ENCODE peak calls at places on chromosomes 2 and 18, in five cellular contexts. G is glutamatergic neuron, M is dorsolateral prefrontal cortex, S is neural progenitor cell, C is AG09309. H is an unnamed sample.

GRCh38 chr2:65031341-65032015 is 24.7 kb upstream of the CEP68 start:
- DNase-seq in G (no peak), M (no peak), S (peak), C (no peak), H (no peak)

GRCh38 chr2:118442949-118443348 is 354.7 kb downstream of the INSIG2 start:
- DNase-seq in G (no peak), M (no peak), S (no peak), C (no peak), H (no peak)

GRCh38 chr2:4091013-4091412 is 387.6 kb downstream of the DCDC2C start:
- DNase-seq in G (no peak), M (no peak), S (peak), C (no peak), H (no peak)

GRCh38 chr2:145012214-145012670 is 492.3 kb upstream of the ZEB2 start:
- DNase-seq in G (no peak), M (no peak), S (peak), C (no peak), H (no peak)

GRCh38 chr2:18123211-18123570 is 244.7 kb downstream of the KCNS3 start:
- DNase-seq in G (no peak), M (no peak), S (no peak), C (no peak), H (no peak)

GRCh38 chr2:184562532-184562931 is 35.8 kb upstream of the ZNF804A start:
- DNase-seq in G (no peak), M (no peak), S (no peak), C (no peak), H (no peak)

GRCh38 chr2:20917724-20918572 is 95.0 kb upstream of the LDAH start:
- DNase-seq in G (no peak), M (no peak), S (peak), C (no peak), H (no peak)

GRCh38 chr2:151261240-151261976 is at the start of gene RBM43:
- DNase-seq in G (peak), M (peak), S (peak), C (peak), H (peak)

GRCh38 chr2:88735853-88736252 is 44.4 kb downstream of the RPIA start:
- DNase-seq in G (no peak), M (no peak), S (no peak), C (no peak), H (no peak)

GRCh38 chr18:4107049-4107459 is 348.1 kb downstream of the DLGAP1 start:
- DNase-seq in G (no peak), M (no peak), S (peak), C (no peak), H (no peak)

GRCh38 chr18:4101009-4101408 is 354.1 kb downstream of the DLGAP1 start:
- DNase-seq in G (no peak), M (no peak), S (no peak), C (no peak), H (no peak)

GRCh38 chr18:4108016-4108415 is 347.1 kb downstream of the DLGAP1 start:
- DNase-seq in G (no peak), M (no peak), S (no peak), C (no peak), H (no peak)

DNA sequence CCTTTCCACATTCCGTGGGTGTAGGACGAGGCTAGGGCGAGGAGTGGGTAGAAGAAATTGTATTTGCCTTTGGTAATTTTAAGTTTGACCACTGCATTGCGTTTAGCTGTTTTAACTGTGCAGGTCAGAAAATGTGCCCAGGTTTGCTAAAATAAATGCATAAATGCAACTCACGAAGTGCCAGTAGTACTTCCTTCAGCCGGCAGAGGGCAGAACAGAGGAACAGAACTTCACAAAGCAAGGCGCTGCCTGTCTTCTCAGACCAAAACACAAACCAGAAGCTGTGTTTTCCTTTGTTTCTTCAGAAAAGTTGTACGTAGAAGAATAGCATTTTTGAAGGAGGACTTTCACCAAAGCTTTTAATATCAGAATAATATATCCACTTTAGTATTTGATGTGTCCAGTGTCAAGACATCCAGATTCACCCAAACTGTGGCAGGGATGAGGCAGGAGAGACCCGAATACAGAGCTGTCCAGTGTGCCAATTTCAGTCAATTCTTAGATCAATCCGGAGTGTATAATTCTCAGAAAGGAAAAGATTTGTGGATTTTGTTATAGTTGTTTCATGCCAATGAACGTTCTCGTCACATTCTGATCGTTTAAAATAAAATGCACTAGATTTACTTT is 348.6 kb downstream of the DLGAP1 start:
- DNase-seq in G (peak), M (peak), S (peak), C (peak), H (no peak)
- TF ChIP-seq CTCF in G (peak), M (peak), S (peak), C (peak), H (peak)

DNA sequence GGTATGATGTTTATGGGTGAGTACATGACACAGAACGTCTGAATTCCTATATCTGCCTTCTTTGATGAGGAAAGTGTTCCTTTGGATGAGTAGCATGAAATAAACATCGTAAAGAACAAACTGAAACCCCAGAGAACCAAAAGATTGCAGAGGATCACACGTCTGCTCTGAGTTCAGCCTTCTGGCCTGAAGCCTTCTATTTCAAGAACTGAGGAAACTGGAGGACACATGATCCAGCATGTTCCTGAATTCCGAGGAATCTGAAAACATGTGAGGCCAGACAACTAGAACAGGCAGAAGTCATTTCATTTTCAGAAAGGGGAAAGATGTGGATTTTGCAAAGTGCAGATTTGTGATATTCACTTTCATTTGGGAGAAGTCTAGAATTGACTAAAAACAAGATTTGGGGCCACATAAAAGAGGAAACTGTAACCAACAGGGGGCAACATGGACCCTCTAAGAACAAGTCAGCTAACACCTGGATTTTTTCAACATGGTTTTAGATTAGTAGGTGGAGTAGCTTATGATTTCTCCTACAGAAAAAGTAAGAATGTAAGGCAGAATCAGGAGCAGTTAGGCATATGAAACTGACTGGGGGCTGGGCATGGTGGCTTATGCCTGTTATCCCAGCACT is 8.3 kb downstream of the SULT6B1 start:
- DNase-seq in G (no peak), M (no peak), S (no peak), C (no peak), H (no peak)
- TF ChIP-seq CTCF in G (no peak), M (no peak), S (peak), C (peak), H (peak)

GRCh38 chr18:70430501-70431173 is 141.8 kb downstream of the SOCS6 start:
- DNase-seq in G (no peak), M (no peak), S (no peak), C (no peak), H (no peak)

GRCh38 chr18:70431203-70431624 is 142.4 kb downstream of the SOCS6 start:
- DNase-seq in G (no peak), M (no peak), S (no peak), C (peak), H (no peak)

GRCh38 chr18:70429847-70430500 is 141.1 kb downstream of the SOCS6 start:
- DNase-seq in G (no peak), M (no peak), S (no peak), C (no peak), H (no peak)

DNA sequence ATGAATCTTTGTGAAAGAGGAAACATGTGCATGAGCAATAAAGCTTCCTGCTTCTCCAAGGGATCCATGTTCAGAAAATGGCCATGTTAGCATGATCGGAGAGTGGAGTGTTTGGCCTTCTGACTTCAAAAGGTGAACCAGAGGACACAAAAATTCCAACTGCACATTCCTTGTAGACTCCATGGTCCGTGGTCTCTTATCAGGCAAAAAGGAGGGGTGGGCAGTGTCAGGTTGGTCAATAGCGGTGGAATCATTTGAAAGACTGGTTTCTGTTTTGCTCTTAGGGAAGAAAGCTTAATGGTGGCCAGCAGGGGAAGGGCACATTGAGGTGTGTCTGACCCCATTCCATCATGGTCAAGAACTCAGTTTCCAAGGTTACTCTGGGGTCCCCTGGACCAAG is 144.2 kb downstream of the SOCS6 start:
- DNase-seq in G (no peak), M (no peak), S (no peak), C (no peak), H (no peak)
- TF ChIP-seq CTCF in G (no peak), M (no peak), S (no peak), C (no peak), H (no peak)

GRCh38 chr2:165147201-165148045 is 56.4 kb downstream of the SCN3A start:
- DNase-seq in G (no peak), M (no peak), S (no peak), C (no peak), H (no peak)

GRCh38 chr2:165144315-165144714 is 59.5 kb downstream of the SCN3A start:
- DNase-seq in G (no peak), M (no peak), S (peak), C (no peak), H (no peak)

GRCh38 chr2:165141601-165142000 is 62.2 kb downstream of the SCN3A start:
- DNase-seq in G (no peak), M (no peak), S (no peak), C (no peak), H (no peak)
- TF ChIP-seq CTCF in G (peak), M (peak), S (peak), C (no peak), H (peak)

DNA sequence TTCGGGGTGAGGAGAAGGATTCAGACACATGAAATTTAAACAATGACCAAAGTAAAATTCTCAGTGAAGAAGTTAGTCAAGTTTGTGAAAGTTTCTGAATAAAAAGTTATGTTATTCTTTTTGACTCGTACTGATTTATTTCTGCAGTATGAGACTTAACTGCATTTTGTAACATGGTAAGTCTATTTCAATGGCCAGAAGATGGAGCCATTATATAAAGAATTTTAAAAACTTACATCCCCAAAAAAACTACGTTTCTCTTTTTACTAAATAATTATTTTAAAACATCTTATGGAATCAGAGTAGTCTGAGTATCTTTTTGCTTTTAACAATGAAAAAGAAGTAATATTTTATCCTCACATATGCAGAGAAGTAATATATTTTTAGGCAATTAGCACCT is 51.4 kb upstream of the SCN1A start:
- DNase-seq in G (no peak), M (no peak), S (no peak), C (no peak), H (no peak)
- TF ChIP-seq CTCF in G (no peak), M (peak), S (peak), C (no peak), H (peak)

GRCh38 chr2:79860233-79861058 is 347.6 kb downstream of the CTNNA2 start:
- DNase-seq in G (no peak), M (no peak), S (peak), C (no peak), H (no peak)
- TF ChIP-seq CTCF in G (peak), M (peak), S (peak), C (no peak), H (peak)

GRCh38 chr18:36424741-36425142 is 127.2 kb downstream of the FHOD3 start:
- DNase-seq in G (no peak), M (no peak), S (no peak), C (no peak), H (no peak)

GRCh38 chr18:36415606-36416005 is 118.1 kb downstream of the FHOD3 start:
- DNase-seq in G (no peak), M (no peak), S (no peak), C (no peak), H (no peak)

GRCh38 chr18:36419188-36419912 is 121.8 kb downstream of the FHOD3 start:
- DNase-seq in G (no peak), M (no peak), S (no peak), C (no peak), H (no peak)

GRCh38 chr18:36420826-36421225 is 123.3 kb downstream of the FHOD3 start:
- DNase-seq in G (no peak), M (no peak), S (no peak), C (no peak), H (no peak)

GRCh38 chr18:36419913-36420531 is 122.5 kb downstream of the FHOD3 start:
- DNase-seq in G (no peak), M (no peak), S (no peak), C (no peak), H (no peak)
- TF ChIP-seq CTCF in G (no peak), M (no peak), S (no peak), C (no peak), H (peak)

DNA sequence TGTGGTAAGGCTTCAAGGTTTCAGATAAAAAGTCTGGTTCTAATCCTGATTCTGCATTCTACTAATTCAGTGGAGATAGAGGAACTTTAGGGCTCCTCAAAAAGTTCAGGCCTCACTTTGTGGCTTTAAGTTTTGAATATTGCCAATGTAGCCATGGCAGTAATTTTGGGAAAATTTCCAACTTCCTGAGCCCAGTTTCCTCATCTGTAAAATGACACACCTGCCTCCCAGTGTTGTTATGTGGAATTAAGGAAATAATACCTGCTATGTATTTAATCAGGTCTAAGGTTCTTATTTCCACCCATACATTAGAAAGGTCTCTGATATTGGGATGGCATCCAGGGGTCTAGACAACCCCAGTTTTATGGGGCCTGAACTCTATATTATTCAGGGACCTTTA is 147.5 kb upstream of the ITGA6 start:
- DNase-seq in G (no peak), M (no peak), S (no peak), C (no peak), H (no peak)
- TF ChIP-seq CTCF in G (no peak), M (no peak), S (no peak), C (no peak), H (no peak)

H was measured in D721Med.